ENCODE peak calls at places on chromosomes 11 and 22, in five cellular contexts. One of them, this sample, is unnamed.
A peak's percentile ranks its signal among the peaks of the same experiment; 100 is the strongest.

GRCh38 chr11:93444671-93445073 is 98.5 kb downstream of the SMCO4 start:
- DNase-seq in mammary epithelial cell: peak; percentile 90
- DNase-seq in pancreas: peak; percentile 31
- DNase-seq in OCI-LY7: no peak
- DNase-seq in fibroblast of lung: peak; percentile 90
- DNase-seq in this sample: no peak

GRCh38 chr11:127202105-127202504 is 201.5 kb upstream of the KIRREL3 start:
- DNase-seq in mammary epithelial cell: no peak
- DNase-seq in pancreas: no peak
- DNase-seq in OCI-LY7: no peak
- DNase-seq in fibroblast of lung: no peak
- DNase-seq in this sample: no peak

GRCh38 chr22:43439368-43440102 is 27.7 kb downstream of the MPPED1 start:
- DNase-seq in mammary epithelial cell: no peak
- DNase-seq in pancreas: no peak
- DNase-seq in OCI-LY7: no peak
- DNase-seq in fibroblast of lung: no peak
- DNase-seq in this sample: peak; percentile 69

GRCh38 chr22:44445731-44446130 is 52.3 kb downstream of the RTL6 start:
- DNase-seq in mammary epithelial cell: no peak
- DNase-seq in pancreas: no peak
- DNase-seq in OCI-LY7: no peak
- DNase-seq in fibroblast of lung: peak; percentile 23
- DNase-seq in this sample: peak; percentile 48

GRCh38 chr11:2256293-2256913 is 14.0 kb downstream of the ASCL2 start:
- DNase-seq in mammary epithelial cell: peak; percentile 79
- DNase-seq in pancreas: no peak
- DNase-seq in OCI-LY7: no peak
- DNase-seq in fibroblast of lung: no peak
- DNase-seq in this sample: peak; percentile 46

GRCh38 chr11:613369-613968 is 2.3 kb downstream of the IRF7 start:
- DNase-seq in mammary epithelial cell: peak; percentile 40
- DNase-seq in pancreas: no peak
- DNase-seq in OCI-LY7: peak; percentile 64
- DNase-seq in fibroblast of lung: peak; percentile 37
- DNase-seq in this sample: peak; percentile 93

GRCh38 chr11:70270877-70271634 is 566 bp downstream of the PPFIA1 start:
- DNase-seq in mammary epithelial cell: peak; percentile 53
- DNase-seq in pancreas: peak; percentile 28
- DNase-seq in OCI-LY7: peak; percentile 48
- DNase-seq in fibroblast of lung: peak; percentile 73
- DNase-seq in this sample: peak; percentile 93

GRCh38 chr11:70471254-70471653 is 72.9 kb downstream of the CTTN start:
- DNase-seq in mammary epithelial cell: no peak
- DNase-seq in pancreas: no peak
- DNase-seq in OCI-LY7: peak; percentile 47
- DNase-seq in fibroblast of lung: no peak
- DNase-seq in this sample: peak; percentile 47

GRCh38 chr11:86550757-86551156 is 121.7 kb downstream of the ME3 start:
- DNase-seq in mammary epithelial cell: no peak
- DNase-seq in pancreas: no peak
- DNase-seq in OCI-LY7: no peak
- DNase-seq in fibroblast of lung: no peak
- DNase-seq in this sample: no peak

GRCh38 chr11:57647960-57648776 is 1.5 kb downstream of the YPEL4 start:
- DNase-seq in mammary epithelial cell: no peak
- DNase-seq in pancreas: no peak
- DNase-seq in OCI-LY7: no peak
- DNase-seq in fibroblast of lung: no peak
- DNase-seq in this sample: no peak

GRCh38 chr11:130050272-130050671 is 19.4 kb upstream of the APLP2 start:
- DNase-seq in mammary epithelial cell: no peak
- DNase-seq in pancreas: no peak
- DNase-seq in OCI-LY7: no peak
- DNase-seq in fibroblast of lung: peak; percentile 25
- DNase-seq in this sample: no peak

GRCh38 chr11:63720611-63721010 is 39.3 kb downstream of the RTN3 start:
- DNase-seq in mammary epithelial cell: no peak
- DNase-seq in pancreas: no peak
- DNase-seq in OCI-LY7: no peak
- DNase-seq in fibroblast of lung: no peak
- DNase-seq in this sample: no peak

GRCh38 chr22:41661088-41661487 is 27.6 kb downstream of the SNU13 start:
- DNase-seq in mammary epithelial cell: no peak
- DNase-seq in pancreas: no peak
- DNase-seq in OCI-LY7: no peak
- DNase-seq in fibroblast of lung: no peak
- DNase-seq in this sample: no peak
- H3K36me3 ChIP-seq in mammary epithelial cell: peaks cover 55% of the 10 kb centered on the region
- H3K36me3 ChIP-seq in pancreas: peaks cover 81% of the 10 kb centered on the region
- H3K36me3 ChIP-seq in OCI-LY7: peaks cover 94% of the 10 kb centered on the region
- H3K36me3 ChIP-seq in fibroblast of lung: peaks cover 26% of the 10 kb centered on the region
- H3K36me3 ChIP-seq in this sample: peaks cover 95% of the 10 kb centered on the region

DNA sequence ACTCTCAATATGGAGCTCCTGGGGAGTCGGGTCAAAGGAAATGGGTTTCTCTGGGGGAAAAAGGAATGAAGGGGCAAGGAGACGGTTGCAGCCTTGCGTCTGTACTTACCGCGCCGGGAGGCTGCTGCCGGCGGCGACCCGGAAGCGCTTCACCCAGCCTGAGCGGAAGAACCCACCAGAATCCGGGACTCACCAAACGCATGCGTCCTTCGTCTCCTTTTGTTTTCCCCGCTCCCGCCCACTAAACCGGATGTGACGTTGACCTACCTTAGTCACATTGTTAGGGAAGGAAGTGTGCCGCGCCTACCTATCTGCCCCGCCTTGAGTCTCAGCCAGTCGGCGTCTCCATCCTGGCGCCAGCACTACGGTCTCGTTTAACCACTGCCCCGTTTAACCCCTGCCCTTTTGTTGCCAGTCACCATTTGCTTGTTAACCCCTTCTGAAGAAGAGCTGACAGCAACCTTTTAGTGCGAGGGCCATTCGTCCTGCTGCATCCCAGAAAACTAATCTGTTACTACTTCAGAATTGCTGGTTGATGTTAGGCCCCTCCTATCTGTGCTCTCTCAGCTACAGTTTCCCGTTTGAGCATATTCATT is at the start of gene ANAPC15:
- DNase-seq in mammary epithelial cell: peak; percentile 100
- DNase-seq in pancreas: peak; percentile 99
- DNase-seq in OCI-LY7: peak; percentile 99
- DNase-seq in fibroblast of lung: peak; percentile 99
- DNase-seq in this sample: peak; percentile 97
- TF ChIP-seq CTCF in mammary epithelial cell: no peak
- TF ChIP-seq CTCF in pancreas: no peak
- TF ChIP-seq CTCF in OCI-LY7: no peak
- TF ChIP-seq CTCF in fibroblast of lung: no peak
- TF ChIP-seq CTCF in this sample: peak; percentile 20

GRCh38 chr11:74116719-74117118 is 54.1 kb downstream of the C2CD3 start:
- DNase-seq in mammary epithelial cell: no peak
- DNase-seq in pancreas: no peak
- DNase-seq in OCI-LY7: no peak
- DNase-seq in fibroblast of lung: no peak
- DNase-seq in this sample: no peak
- H3K36me3 ChIP-seq in mammary epithelial cell: peaks cover 4% of the 10 kb centered on the region
- H3K36me3 ChIP-seq in pancreas: peaks cover 5% of the 10 kb centered on the region
- H3K36me3 ChIP-seq in OCI-LY7: peaks cover 73% of the 10 kb centered on the region
- H3K36me3 ChIP-seq in fibroblast of lung: peaks cover 1% of the 10 kb centered on the region
- H3K36me3 ChIP-seq in this sample: peaks cover 86% of the 10 kb centered on the region

DNA sequence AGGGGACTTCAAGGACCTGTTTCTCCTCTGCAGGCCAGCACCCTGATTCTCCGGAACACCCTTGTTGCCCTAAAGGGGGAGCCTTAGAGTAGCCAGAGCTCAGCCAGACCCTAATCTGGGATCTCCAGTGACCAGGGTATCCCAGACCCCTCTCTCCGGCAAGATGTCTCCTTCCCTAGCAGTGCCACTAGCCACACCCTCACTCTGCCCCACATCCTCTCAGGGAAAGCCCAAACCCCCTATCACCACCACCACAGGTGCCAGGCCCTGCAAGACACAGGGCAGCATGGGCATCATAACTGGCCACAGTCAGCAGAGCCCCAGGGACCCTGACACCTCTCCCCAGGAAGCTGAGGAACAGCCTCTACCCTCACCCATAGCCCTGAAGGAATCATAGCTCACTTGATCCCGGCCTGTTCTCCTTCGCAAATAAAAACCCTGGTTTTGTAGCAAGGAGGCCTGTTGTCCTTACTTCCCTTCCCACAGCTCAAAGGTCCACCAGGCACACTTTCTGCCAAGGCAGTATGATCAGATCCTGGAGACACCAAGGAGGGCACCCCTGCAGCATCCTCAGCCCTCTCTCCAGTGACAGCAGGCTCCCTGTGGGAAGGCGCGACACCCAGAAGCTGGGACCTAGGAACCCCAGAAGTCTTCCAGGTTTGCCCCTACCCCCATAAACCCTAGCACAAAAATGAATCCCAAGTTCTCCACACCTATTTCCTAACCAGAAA is 4.6 kb downstream of the CFL1 start:
- DNase-seq in mammary epithelial cell: no peak
- DNase-seq in pancreas: no peak
- DNase-seq in OCI-LY7: no peak
- DNase-seq in fibroblast of lung: no peak
- DNase-seq in this sample: no peak
- TF ChIP-seq CTCF in mammary epithelial cell: no peak
- TF ChIP-seq CTCF in pancreas: no peak
- TF ChIP-seq CTCF in OCI-LY7: peak; percentile 19
- TF ChIP-seq CTCF in fibroblast of lung: no peak
- TF ChIP-seq CTCF in this sample: no peak

DNA sequence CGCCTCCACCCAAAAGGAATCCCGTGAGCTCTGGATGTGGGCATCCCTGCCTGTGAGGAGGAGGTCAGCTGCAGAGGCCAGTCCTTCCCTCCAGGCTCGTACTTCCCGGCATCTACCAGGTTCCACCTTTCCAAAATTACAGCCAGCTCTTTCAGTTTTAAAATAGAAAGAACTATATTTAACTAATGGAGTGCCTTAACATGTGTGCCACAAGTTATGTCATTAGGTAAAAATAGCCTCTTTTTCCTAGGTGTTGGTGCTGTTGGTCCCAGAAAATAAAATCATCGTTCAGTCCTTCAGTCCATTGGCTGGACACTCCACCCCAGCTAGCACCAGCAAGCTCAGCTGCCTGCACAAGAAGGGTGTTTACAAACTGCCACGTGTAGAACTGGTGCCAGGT is 75.0 kb downstream of the FLI1 start:
- DNase-seq in mammary epithelial cell: no peak
- DNase-seq in pancreas: no peak
- DNase-seq in OCI-LY7: no peak
- DNase-seq in fibroblast of lung: no peak
- DNase-seq in this sample: no peak
- H3K36me3 ChIP-seq in mammary epithelial cell: no peaks in the 10 kb centered on the region
- H3K36me3 ChIP-seq in pancreas: no peaks in the 10 kb centered on the region
- H3K36me3 ChIP-seq in OCI-LY7: peaks cover 82% of the 10 kb centered on the region
- H3K36me3 ChIP-seq in fibroblast of lung: no peaks in the 10 kb centered on the region
- H3K36me3 ChIP-seq in this sample: peaks cover 91% of the 10 kb centered on the region

This sample was measured in spleen.